ENCODE peak calls at places on chromosomes 1 and 21, in ten cellular contexts. V is psoas muscle, S is sigmoid colon, U is esophagus squamous epithelium, Z is stomach, K is keratinocyte, I is neuronal stem cell, N is spleen, G is tibial nerve, D is fibroblast of lung. M is an unnamed sample.

GRCh38 chr1:9025474-9025873 is 749 bp downstream of the SLC2A7 start:
- DNase-seq in V (no peak), S (no peak), U (no peak), Z (no peak), K (no peak), I (no peak), N (no peak), G (no peak), D (no peak), M (no peak)

GRCh38 chr1:180674603-180675530 is 43.0 kb downstream of the XPR1 start:
- DNase-seq in V (no peak), S (no peak), U (no peak), Z (no peak), K (no peak), I (no peak), N (no peak), G (no peak), D (peak), M (no peak)

GRCh38 chr1:32742132-32742947 is 39.8 kb upstream of the SYNC start:
- DNase-seq in V (no peak), S (no peak), U (no peak), Z (peak), K (no peak), I (no peak), N (no peak), G (no peak), D (no peak), M (no peak)

GRCh38 chr1:113868387-113869083 is 3.0 kb downstream of the PTPN22 start:
- DNase-seq in V (no peak), S (no peak), U (no peak), Z (no peak), K (peak), I (no peak), N (no peak), G (no peak), D (peak), M (no peak)

GRCh38 chr1:182299728-182300581 is 91.6 kb downstream of the GLUL start:
- DNase-seq in V (peak), S (peak), U (no peak), Z (peak), K (no peak), I (no peak), N (peak), G (peak), D (peak), M (no peak)

GRCh38 chr1:172885411-172885810 is 165.3 kb downstream of the TNFSF18 start:
- DNase-seq in V (no peak), S (no peak), U (no peak), Z (no peak), K (no peak), I (no peak), N (no peak), G (no peak), D (peak), M (no peak)

GRCh38 chr1:11997081-11997851 is 17.0 kb downstream of the MFN2 start:
- DNase-seq in V (peak), S (no peak), U (no peak), Z (no peak), K (no peak), I (no peak), N (no peak), G (no peak), D (no peak), M (no peak)

GRCh38 chr1:24743404-24744211 is 1.6 kb upstream of the CLIC4 start:
- DNase-seq in V (no peak), S (no peak), U (no peak), Z (peak), K (no peak), I (no peak), N (no peak), G (no peak), D (peak), M (no peak)

GRCh38 chr1:94951056-94951455 is 24.1 kb upstream of the CNN3 start:
- DNase-seq in V (no peak), S (no peak), U (no peak), Z (no peak), K (no peak), I (no peak), N (no peak), G (no peak), D (no peak), M (no peak)

GRCh38 chr1:115084902-115085505 is 4.3 kb downstream of the TSPAN2 start:
- DNase-seq in V (no peak), S (peak), U (no peak), Z (no peak), K (no peak), I (no peak), N (no peak), G (no peak), D (peak), M (no peak)

GRCh38 chr1:19597463-19598309 is 46.4 kb upstream of the NBL1 start:
- DNase-seq in V (no peak), S (no peak), U (no peak), Z (no peak), K (no peak), I (no peak), N (no peak), G (peak), D (peak), M (no peak)

GRCh38 chr1:208149776-208150514 is 94.2 kb downstream of the PLXNA2 start:
- DNase-seq in V (no peak), S (peak), U (no peak), Z (peak), K (no peak), I (no peak), N (no peak), G (peak), D (no peak), M (no peak)

GRCh38 chr21:42349420-42350075 is 1.2 kb downstream of the TFF2 start:
- DNase-seq in V (no peak), S (peak), U (no peak), Z (no peak), K (no peak), I (no peak), N (peak), G (no peak), D (no peak), M (no peak)

GRCh38 chr1:84208935-84209334 is 64.9 kb downstream of the PRKACB start:
- DNase-seq in V (no peak), S (no peak), U (no peak), Z (no peak), K (no peak), I (no peak), N (no peak), G (no peak), D (peak), M (peak)
- H3K27ac ChIP-seq in V (no peak), S (no peak), U (no peak), Z (no peak), K (no peak), I (no peak), N (no peak), G (no peak), D (no peak), M (peak)

GRCh38 chr1:58829861-58830260 is 46.0 kb upstream of the JUN start:
- DNase-seq in V (no peak), S (no peak), U (no peak), Z (no peak), K (no peak), I (no peak), N (no peak), G (no peak), D (peak), M (no peak)
- H3K27ac ChIP-seq in V (no peak), S (no peak), U (no peak), Z (no peak), K (no peak), I (no peak), N (no peak), G (no peak), D (no peak), M (no peak)

DNA sequence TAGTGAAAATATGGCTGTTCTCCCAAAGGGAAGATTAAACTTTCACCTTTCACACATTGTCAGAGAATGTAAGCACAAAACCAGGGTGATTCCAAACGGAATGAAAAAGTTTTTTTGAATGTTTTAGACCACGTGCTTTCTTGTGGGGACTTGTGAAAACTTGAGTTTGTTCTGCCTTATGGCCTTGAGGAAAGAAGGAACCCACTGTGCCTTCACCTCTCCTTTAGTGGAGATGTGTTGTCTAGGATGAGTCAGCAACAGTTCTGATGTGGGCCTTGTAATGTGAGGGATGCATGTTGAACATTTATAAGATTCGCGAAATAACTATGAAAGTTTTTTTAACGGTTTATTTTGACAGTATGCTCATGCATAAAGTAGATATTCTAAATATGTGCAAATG is 47.1 kb downstream of the PLA2G4A start:
- DNase-seq in V (no peak), S (no peak), U (no peak), Z (no peak), K (no peak), I (no peak), N (no peak), G (no peak), D (no peak), M (no peak)
- H3K27ac ChIP-seq in V (no peak), S (peak), U (no peak), Z (no peak), K (no peak), I (no peak), N (no peak), G (no peak), D (no peak), M (no peak)

GRCh38 chr1:82015444-82015843 is 214.7 kb downstream of the ADGRL2 start:
- DNase-seq in V (no peak), S (no peak), U (no peak), Z (no peak), K (no peak), I (no peak), N (no peak), G (no peak), D (no peak), M (no peak)
- H3K27ac ChIP-seq in V (no peak), S (no peak), U (no peak), Z (no peak), K (no peak), I (no peak), N (no peak), G (no peak), D (no peak), M (no peak)

GRCh38 chr1:31651766-31652165 is 7.1 kb upstream of the PEF1 start:
- DNase-seq in V (no peak), S (peak), U (no peak), Z (no peak), K (no peak), I (no peak), N (no peak), G (no peak), D (no peak), M (no peak)
- H3K27ac ChIP-seq in V (no peak), S (peak), U (no peak), Z (no peak), K (no peak), I (no peak), N (no peak), G (no peak), D (no peak), M (no peak)

GRCh38 chr1:38062361-38063288 is 16.0 kb upstream of the POU3F1 start:
- DNase-seq in V (no peak), S (no peak), U (no peak), Z (no peak), K (no peak), I (no peak), N (no peak), G (no peak), D (no peak), M (no peak)

GRCh38 chr1:38061290-38061689 is 14.7 kb upstream of the POU3F1 start:
- DNase-seq in V (no peak), S (no peak), U (no peak), Z (no peak), K (no peak), I (no peak), N (no peak), G (no peak), D (no peak), M (no peak)

GRCh38 chr1:38061883-38062328 is 15.3 kb upstream of the POU3F1 start:
- DNase-seq in V (no peak), S (no peak), U (no peak), Z (no peak), K (no peak), I (no peak), N (no peak), G (no peak), D (no peak), M (no peak)

GRCh38 chr1:38063616-38064015 is 17.0 kb upstream of the POU3F1 start:
- DNase-seq in V (no peak), S (no peak), U (no peak), Z (no peak), K (no peak), I (no peak), N (no peak), G (no peak), D (no peak), M (no peak)

DNA sequence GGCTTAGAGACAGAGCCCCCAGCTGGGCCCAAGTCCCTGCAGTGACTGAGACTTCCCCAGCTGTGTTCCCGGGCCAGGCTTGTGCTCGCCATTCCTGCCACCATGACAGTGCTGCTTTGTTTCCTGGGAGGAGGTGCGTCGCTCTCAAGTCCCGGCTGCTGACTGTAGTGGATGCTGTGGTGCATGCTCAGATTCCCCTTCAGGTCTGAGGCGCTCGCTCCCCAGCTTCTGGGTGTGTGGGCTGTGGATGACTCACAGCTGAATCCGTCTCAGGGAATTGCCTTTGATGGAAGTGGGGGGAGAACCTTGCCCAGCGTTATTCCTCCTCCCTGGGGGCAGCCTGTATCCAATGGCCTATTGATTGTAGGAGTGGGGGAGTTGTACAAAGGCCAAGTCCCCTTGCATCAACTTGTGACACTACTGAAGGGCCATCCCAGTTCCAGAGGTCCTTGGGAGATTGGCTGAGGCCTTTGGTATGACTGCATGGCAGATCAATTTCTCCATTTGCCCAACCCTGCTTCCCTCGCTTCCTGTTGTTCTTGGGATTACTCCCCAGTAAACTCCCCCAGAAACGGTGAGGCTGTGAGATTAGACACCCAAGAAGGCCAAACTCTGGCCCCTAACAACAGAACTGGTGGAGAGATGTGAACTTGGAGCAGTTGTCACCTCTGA is 17.8 kb upstream of the POU3F1 start:
- DNase-seq in V (no peak), S (no peak), U (no peak), Z (no peak), K (peak), I (no peak), N (no peak), G (no peak), D (peak), M (no peak)
- H3K27ac ChIP-seq in V (no peak), S (no peak), U (no peak), Z (no peak), K (peak), I (peak), N (no peak), G (no peak), D (no peak), M (no peak)

DNA sequence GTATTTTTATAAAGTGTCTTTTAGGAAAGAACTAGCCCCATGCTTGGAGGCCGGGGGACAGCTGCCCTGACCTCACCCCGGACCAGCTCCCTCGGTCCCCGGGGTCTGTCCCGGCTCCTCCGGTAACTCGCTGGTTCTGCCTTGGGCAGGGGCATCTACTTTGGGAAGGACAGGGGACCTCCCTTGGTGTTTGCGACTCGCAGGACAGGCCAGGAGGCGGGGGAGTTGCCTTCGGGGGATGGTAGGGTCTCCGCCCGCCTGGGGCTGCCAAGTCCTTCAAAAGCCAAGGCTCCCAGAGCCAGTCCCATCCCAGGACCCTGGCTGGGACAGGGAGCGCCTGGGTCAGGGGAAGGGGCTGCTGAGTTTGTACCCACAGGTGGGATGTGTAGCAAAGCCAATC is 157.9 kb downstream of the PEX14 start:
- DNase-seq in V (peak), S (peak), U (no peak), Z (no peak), K (no peak), I (no peak), N (peak), G (no peak), D (no peak), M (no peak)
- H3K27ac ChIP-seq in V (no peak), S (peak), U (peak), Z (peak), K (no peak), I (no peak), N (no peak), G (no peak), D (no peak), M (no peak)

GRCh38 chr1:64936958-64937357 is 29.4 kb downstream of the JAK1 start:
- DNase-seq in V (peak), S (no peak), U (no peak), Z (no peak), K (no peak), I (no peak), N (no peak), G (no peak), D (no peak), M (no peak)
- H3K27ac ChIP-seq in V (peak), S (no peak), U (no peak), Z (no peak), K (no peak), I (no peak), N (no peak), G (no peak), D (no peak), M (no peak)

DNA sequence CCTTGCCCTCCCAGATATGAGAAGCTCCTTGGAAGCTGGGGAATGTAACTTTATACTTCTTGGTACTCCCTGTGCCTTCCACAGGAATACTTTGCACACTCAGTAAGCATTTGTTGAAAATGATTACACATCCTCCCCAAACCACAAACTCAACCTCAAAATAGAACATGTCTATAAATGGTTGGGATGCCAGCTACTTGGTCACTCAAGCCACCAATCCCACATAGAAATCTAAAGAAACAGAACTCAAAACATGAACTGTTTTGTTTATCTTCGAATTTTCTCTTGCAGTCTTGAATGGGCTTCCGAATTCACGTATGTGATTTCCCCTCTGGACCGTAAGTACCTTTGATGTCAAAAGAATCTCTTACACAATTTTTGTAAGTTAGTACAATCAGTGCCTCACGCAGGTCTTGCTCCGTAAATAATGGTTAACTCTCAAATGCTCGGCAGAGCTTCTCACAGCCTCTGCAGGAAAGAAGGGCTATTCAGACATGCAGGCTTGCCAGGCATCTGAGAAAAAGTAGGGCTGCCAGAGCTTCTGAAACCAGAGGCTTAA is 26.9 kb downstream of the SORT1 start:
- DNase-seq in V (no peak), S (no peak), U (no peak), Z (no peak), K (peak), I (no peak), N (no peak), G (peak), D (peak), M (no peak)
- H3K27ac ChIP-seq in V (peak), S (peak), U (peak), Z (peak), K (no peak), I (no peak), N (peak), G (peak), D (peak), M (peak)

DNA sequence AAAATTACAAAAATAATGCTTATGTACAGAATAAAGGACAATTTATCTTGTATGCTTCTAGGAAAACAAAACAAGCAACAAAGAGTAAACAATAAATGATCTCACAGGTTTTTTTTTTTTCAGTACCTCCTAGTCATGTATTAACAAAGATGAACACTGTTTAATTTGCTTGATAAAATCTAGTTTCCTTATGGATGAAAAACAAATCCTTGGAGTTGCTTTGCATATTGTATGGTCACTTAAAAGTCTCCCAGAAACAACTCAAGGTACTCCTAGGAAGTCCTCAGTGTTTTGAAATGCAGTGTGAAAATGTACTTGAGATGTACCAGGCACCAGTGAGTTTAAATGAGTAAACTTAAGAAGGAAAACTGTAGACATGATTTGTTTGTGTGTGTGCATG is 686.0 kb upstream of the BRINP3 start:
- DNase-seq in V (no peak), S (no peak), U (no peak), Z (no peak), K (no peak), I (no peak), N (no peak), G (no peak), D (no peak), M (no peak)
- H3K27ac ChIP-seq in V (no peak), S (no peak), U (no peak), Z (no peak), K (no peak), I (no peak), N (no peak), G (no peak), D (no peak), M (no peak)